ENCODE peak calls at places on chromosomes 12 and 14, in seven cellular contexts. B is activated T-helper 1 cell treated with Interleukin-2 at 50 U/mL for 16 hours; O is H7; T is neural progenitor cell; R is left ventricle myocardium inferior; H is NCI-H2029 treated with DMSO at 0.1 percent for 48 hours; A is CD4-positive, alpha-beta memory T cell. D is an unnamed sample.

GRCh38 chr12:65818454-65819382 is 5.6 kb upstream of the HMGA2 start:
- DNase-seq in B (no peak), T (no peak), O (no peak), H (no peak), A (no peak), R (no peak), D (peak)

GRCh38 chr12:27012239-27012981 is 1.8 kb downstream of the TM7SF3 start:
- DNase-seq in A (no peak), H (peak), B (no peak), T (no peak), O (no peak), R (no peak), D (no peak)

GRCh38 chr12:2794736-2795289 is at the start of gene FKBP4:
- DNase-seq in H (peak), A (peak), R (peak), O (peak), T (peak), B (peak), D (peak)

GRCh38 chr14:99132821-99133562 is 139.0 kb downstream of the BCL11B start:
- DNase-seq in O (no peak), H (no peak), R (no peak), B (no peak), T (no peak), A (no peak), D (no peak)

GRCh38 chr14:76412501-76412900 is 36.6 kb downstream of the ESRRB start:
- DNase-seq in T (no peak), O (no peak), B (no peak), A (no peak), R (no peak), H (no peak), D (no peak)

GRCh38 chr12:78818487-78818886 is 46.1 kb upstream of the SYT1 start:
- DNase-seq in T (peak), A (no peak), B (no peak), O (no peak), H (no peak), R (no peak), D (peak)

GRCh38 chr12:105725054-105725453 is 394.6 kb downstream of the C12orf75 start:
- DNase-seq in O (no peak), R (no peak), B (no peak), H (no peak), A (no peak), T (no peak), D (no peak)

GRCh38 chr12:70774055-70774454 is 136.8 kb upstream of the PTPRB start:
- DNase-seq in O (no peak), H (no peak), T (peak), R (no peak), B (no peak), A (no peak), D (peak)

GRCh38 chr14:91873476-91874265 is 6.3 kb upstream of the TC2N start:
- DNase-seq in A (peak), T (no peak), O (no peak), R (no peak), H (peak), B (peak), D (peak)

GRCh38 chr12:105301696-105302095 is 28.8 kb upstream of the C12orf75 start:
- DNase-seq in T (no peak), R (no peak), B (no peak), H (no peak), A (no peak), O (no peak), D (no peak)

GRCh38 chr14:47179906-47180305 is 495.5 kb downstream of the MDGA2 start:
- DNase-seq in T (no peak), O (no peak), H (no peak), B (no peak), R (no peak), A (no peak), D (no peak)

GRCh38 chr14:66739826-66740225 is 231.9 kb downstream of the GPHN start:
- DNase-seq in A (no peak), B (no peak), R (no peak), O (no peak), H (no peak), T (no peak), D (no peak)

GRCh38 chr12:56115329-56115728 is 1.1 kb upstream of the RPL41 start:
- DNase-seq in R (no peak), B (no peak), O (no peak), T (peak), H (no peak), A (no peak), D (peak)

GRCh38 chr14:70027785-70028428 is 148.7 kb downstream of the SMOC1 start:
- DNase-seq in H (no peak), A (peak), T (peak), B (peak), O (peak), R (peak), D (peak)

GRCh38 chr12:116423053-116423452 is 136.1 kb upstream of the MAP1LC3B2 start:
- DNase-seq in O (no peak), B (no peak), T (no peak), A (no peak), H (no peak), R (no peak), D (peak)

GRCh38 chr12:52608161-52608560 is 6.9 kb upstream of the KRT72 start:
- DNase-seq in T (no peak), H (no peak), O (no peak), R (no peak), A (no peak), B (no peak), D (no peak)

GRCh38 chr14:77088219-77088618 is 9.8 kb upstream of the CIPC start:
- DNase-seq in R (no peak), B (no peak), O (peak), H (no peak), T (peak), A (no peak), D (peak)

GRCh38 chr14:39426605-39427004 is 5.6 kb downstream of the FBXO33 start:
- DNase-seq in R (no peak), B (no peak), A (no peak), O (no peak), H (peak), T (no peak), D (peak)

GRCh38 chr14:91876492-91876891 is 9.2 kb upstream of the TC2N start:
- DNase-seq in B (no peak), O (no peak), A (no peak), R (no peak), T (no peak), H (no peak), D (no peak)

GRCh38 chr14:96089401-96089800 is 50.2 kb downstream of the C14orf132 start:
- DNase-seq in O (no peak), H (no peak), B (no peak), A (no peak), T (no peak), R (no peak), D (no peak)

GRCh38 chr12:119672194-119672593 is 4.3 kb downstream of the PRKAB1 start:
- DNase-seq in R (no peak), H (no peak), T (no peak), B (no peak), A (no peak), O (no peak), D (no peak)

D was measured in PC-3.